ENCODE peak calls at places on chromosome 20, in seven cellular contexts. T, W, F, X, K, D and Q are unnamed samples.

GRCh38 chr20:23320317-23320716 is 30.3 kb upstream of the NXT1 start:
- DNase-seq in T (no peak), W (peak), F (no peak), X (no peak), K (peak), D (no peak), Q (no peak)

GRCh38 chr20:56247954-56248782 is at the start of gene MC3R:
- DNase-seq in T (peak), W (peak), F (peak), X (peak), K (peak), D (peak), Q (peak)

GRCh38 chr20:54167909-54168872 is 5.6 kb downstream of the CYP24A1 start:
- DNase-seq in T (no peak), W (peak), F (no peak), X (no peak), K (peak), D (no peak), Q (no peak)

GRCh38 chr20:3316131-3316530 is 77.1 kb upstream of the SLC4A11 start:
- DNase-seq in T (peak), W (no peak), F (no peak), X (no peak), K (no peak), D (no peak), Q (no peak)

GRCh38 chr20:48339147-48339985 is 488.4 kb downstream of the PREX1 start:
- DNase-seq in T (no peak), W (peak), F (peak), X (no peak), K (peak), D (no peak), Q (peak)

GRCh38 chr20:58894652-58895051 is 42.1 kb downstream of the GNAS start:
- DNase-seq in T (no peak), W (no peak), F (no peak), X (no peak), K (no peak), D (no peak), Q (no peak)

GRCh38 chr20:61810066-61810708 is 255.5 kb downstream of the TAF4 start:
- DNase-seq in T (peak), W (no peak), F (no peak), X (no peak), K (no peak), D (no peak), Q (no peak)

GRCh38 chr20:62236674-62236996 is 1.7 kb upstream of the OSBPL2 start:
- DNase-seq in T (no peak), W (no peak), F (no peak), X (peak), K (no peak), D (no peak), Q (no peak)

GRCh38 chr20:19539191-19539590 is 218.9 kb upstream of the RIN2 start:
- DNase-seq in T (no peak), W (no peak), F (no peak), X (no peak), K (no peak), D (no peak), Q (no peak)

GRCh38 chr20:41040855-41041254 is 12.2 kb downstream of the TOP1 start:
- DNase-seq in T (no peak), W (no peak), F (no peak), X (no peak), K (no peak), D (no peak), Q (no peak)

GRCh38 chr20:49394264-49394663 is 88.2 kb downstream of the KCNB1 start:
- DNase-seq in T (no peak), W (no peak), F (no peak), X (no peak), K (peak), D (no peak), Q (no peak)

GRCh38 chr20:46923550-46923949 is 28.9 kb downstream of the EYA2 start:
- DNase-seq in T (no peak), W (no peak), F (no peak), X (no peak), K (no peak), D (no peak), Q (no peak)

GRCh38 chr20:288956-289692 is 1.4 kb downstream of the C20orf96 start:
- DNase-seq in T (no peak), W (no peak), F (no peak), X (no peak), K (no peak), D (no peak), Q (no peak)

GRCh38 chr20:31790401-31790800 is 28.8 kb upstream of the MYLK2 start:
- DNase-seq in T (no peak), W (no peak), F (no peak), X (no peak), K (no peak), D (no peak), Q (no peak)

GRCh38 chr20:31785089-31785488 is 34.1 kb upstream of the MYLK2 start:
- DNase-seq in T (no peak), W (no peak), F (no peak), X (no peak), K (no peak), D (no peak), Q (no peak)

DNA sequence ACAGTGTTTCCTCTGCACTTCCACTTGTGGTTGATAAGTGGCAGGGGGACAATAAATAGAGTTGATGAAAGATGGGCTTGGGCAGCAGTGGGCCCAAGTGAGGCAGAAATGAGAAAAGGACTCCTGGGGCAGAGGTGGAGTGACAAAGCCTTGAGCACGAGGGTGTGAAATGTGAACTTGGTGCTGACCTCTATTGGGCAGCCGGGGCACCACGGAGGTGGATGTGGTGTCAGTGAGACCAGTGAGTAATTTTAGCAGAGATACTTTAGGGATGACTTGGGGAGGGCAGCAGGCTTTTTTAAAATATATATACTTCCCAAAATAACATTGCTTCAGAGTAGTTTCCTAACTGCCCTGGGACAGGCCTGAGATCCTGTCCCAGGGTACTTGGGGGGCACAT is 30.6 kb upstream of the MYLK2 start:
- DNase-seq in T (no peak), W (no peak), F (no peak), X (no peak), K (peak), D (no peak), Q (peak)
- TF ChIP-seq CTCF in T (no peak), W (no peak), F (no peak), X (no peak), K (peak), D (peak), Q (peak)

GRCh38 chr20:25686081-25687077 is 10.3 kb downstream of the ZNF337 start:
- DNase-seq in T (no peak), W (no peak), F (no peak), X (no peak), K (no peak), D (no peak), Q (no peak)

GRCh38 chr20:25683050-25683449 is 13.6 kb downstream of the ZNF337 start:
- DNase-seq in T (no peak), W (no peak), F (no peak), X (no peak), K (no peak), D (no peak), Q (no peak)

GRCh38 chr20:25685276-25686080 is 11.2 kb downstream of the ZNF337 start:
- DNase-seq in T (no peak), W (no peak), F (no peak), X (no peak), K (no peak), D (no peak), Q (no peak)
- TF ChIP-seq CTCF in T (no peak), W (no peak), F (no peak), X (no peak), K (no peak), D (no peak), Q (no peak)

GRCh38 chr20:36956674-36957073 is 5.2 kb upstream of the SAMHD1 start:
- DNase-seq in T (no peak), W (no peak), F (no peak), X (no peak), K (no peak), D (no peak), Q (no peak)
- TF ChIP-seq CTCF in T (no peak), W (no peak), F (no peak), X (no peak), K (no peak), D (no peak), Q (no peak)

GRCh38 chr20:38616457-38616856 is 14.8 kb downstream of the ARHGAP40 start:
- DNase-seq in T (no peak), W (no peak), F (no peak), X (no peak), K (no peak), D (no peak), Q (no peak)

GRCh38 chr20:38620501-38620900 is 18.9 kb downstream of the ARHGAP40 start:
- DNase-seq in T (no peak), W (no peak), F (no peak), X (no peak), K (no peak), D (no peak), Q (no peak)

GRCh38 chr20:38617830-38618196 is 16.2 kb downstream of the ARHGAP40 start:
- DNase-seq in T (no peak), W (no peak), F (no peak), X (no peak), K (no peak), D (no peak), Q (no peak)

GRCh38 chr20:38615283-38615682 is 13.7 kb downstream of the ARHGAP40 start:
- DNase-seq in T (no peak), W (no peak), F (no peak), X (no peak), K (no peak), D (no peak), Q (no peak)

DNA sequence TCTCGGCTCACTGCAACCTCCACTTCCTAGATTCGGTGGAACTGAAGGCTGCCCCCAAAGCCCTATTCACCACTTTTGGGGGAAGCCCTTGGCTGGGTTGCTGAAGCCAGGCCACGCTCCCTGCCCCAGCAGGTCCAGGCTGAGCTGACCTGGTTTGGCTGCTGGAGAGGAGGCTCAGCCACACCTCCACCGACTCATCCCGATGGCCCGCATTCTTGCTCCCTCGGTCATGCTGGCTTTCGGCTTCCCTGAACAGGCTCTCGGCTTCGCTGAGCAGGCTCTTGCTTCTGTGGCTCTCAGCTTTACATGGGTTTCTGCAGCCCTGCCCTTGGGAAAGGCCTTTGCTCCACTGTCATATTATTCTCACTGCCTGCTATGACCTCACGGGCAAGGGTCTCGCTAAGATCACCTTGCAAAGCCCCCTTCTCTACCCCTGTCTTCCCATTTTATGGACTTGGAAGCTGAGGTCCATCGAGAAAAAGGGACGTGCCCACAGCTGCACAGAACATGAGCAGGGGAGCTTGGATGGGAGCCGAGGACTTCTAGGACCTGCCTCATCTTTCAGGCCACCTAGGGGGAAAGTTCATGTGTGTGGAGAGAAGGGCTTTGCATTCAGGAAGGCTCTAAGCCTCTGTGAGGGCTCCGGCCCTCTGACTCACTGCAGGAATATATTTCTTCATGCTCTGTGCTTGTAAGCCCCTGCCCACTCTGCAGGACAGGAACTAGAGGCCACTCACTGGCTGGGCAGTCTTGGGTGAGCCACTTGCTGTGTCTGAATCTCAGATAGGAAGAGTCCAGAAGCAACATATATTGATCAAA is 15.6 kb downstream of the ARHGAP40 start:
- DNase-seq in T (no peak), W (peak), F (no peak), X (no peak), K (no peak), D (no peak), Q (peak)
- TF ChIP-seq CTCF in T (no peak), W (no peak), F (no peak), X (no peak), K (no peak), D (no peak), Q (no peak)

GRCh38 chr20:1397710-1398109 is 4.9 kb upstream of the FKBP1A start:
- DNase-seq in T (no peak), W (no peak), F (no peak), X (no peak), K (peak), D (no peak), Q (no peak)
- TF ChIP-seq CTCF in T (peak), W (no peak), F (no peak), X (no peak), K (peak), D (no peak), Q (peak)

DNA sequence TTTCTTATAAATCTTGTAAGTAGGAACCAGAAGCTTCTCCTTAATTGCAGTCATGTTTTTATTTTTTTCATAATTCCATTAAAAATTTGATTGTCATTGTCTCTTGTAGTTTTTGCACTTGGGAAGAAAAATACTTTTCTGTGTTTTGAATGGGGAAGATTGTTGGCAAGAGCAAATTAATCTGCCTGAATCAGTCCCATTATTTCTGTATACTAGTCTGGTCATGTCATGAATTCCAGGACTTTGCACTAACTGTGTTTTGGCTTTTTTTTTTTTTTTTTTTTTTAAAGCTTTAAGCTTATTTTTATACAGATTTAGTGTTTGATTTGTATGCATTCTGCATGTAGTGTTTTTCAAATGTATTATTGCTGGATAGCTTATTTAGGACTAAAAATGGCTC is 47.6 kb downstream of the RALGAPB start:
- DNase-seq in T (no peak), W (peak), F (no peak), X (no peak), K (no peak), D (no peak), Q (no peak)
- TF ChIP-seq CTCF in T (no peak), W (no peak), F (no peak), X (no peak), K (no peak), D (no peak), Q (no peak)

GRCh38 chr20:44734938-44735337 is 10.7 kb upstream of the KCNK15 start:
- DNase-seq in T (no peak), W (peak), F (no peak), X (no peak), K (peak), D (peak), Q (peak)
- TF ChIP-seq CTCF in T (peak), W (peak), F (no peak), X (peak), K (peak), D (peak), Q (peak)